ENCODE peak calls at places on chromosomes 13 and 19, in seven cellular contexts. U, O, D, P, S, R and Y are unnamed samples.

GRCh38 chr19:17001603-17002183 is 24.9 kb downstream of the CPAMD8 start:
- DNase-seq in U (peak), O (peak), D (no peak), P (no peak), S (no peak), R (no peak), Y (no peak)

GRCh38 chr13:47256618-47257017 is 359.8 kb upstream of the HTR2A start:
- DNase-seq in U (no peak), O (no peak), D (peak), P (no peak), S (peak), R (no peak), Y (no peak)

GRCh38 chr13:81142306-81142999 is 801.5 kb upstream of the SPRY2 start:
- DNase-seq in U (no peak), O (no peak), D (no peak), P (no peak), S (no peak), R (no peak), Y (no peak)

GRCh38 chr19:29873024-29873800 is 61.4 kb downstream of the CCNE1 start:
- DNase-seq in U (peak), O (peak), D (peak), P (peak), S (peak), R (peak), Y (peak)

GRCh38 chr13:113635709-113636108 is 22.3 kb downstream of the ATP4B start:
- DNase-seq in U (no peak), O (no peak), D (no peak), P (no peak), S (no peak), R (no peak), Y (no peak)

GRCh38 chr13:101945435-101945834 is 456.4 kb downstream of the FGF14 start:
- DNase-seq in U (no peak), O (no peak), D (no peak), P (peak), S (no peak), R (no peak), Y (no peak)

GRCh38 chr19:52065399-52065798 is 16.8 kb upstream of the ZNF432 start:
- DNase-seq in U (no peak), O (no peak), D (no peak), P (no peak), S (no peak), R (no peak), Y (no peak)

GRCh38 chr13:103140001-103140671 is 73.9 kb upstream of the SLC10A2 start:
- DNase-seq in U (no peak), O (no peak), D (peak), P (peak), S (peak), R (no peak), Y (peak)

GRCh38 chr13:95191821-95192220 is 109.4 kb downstream of the ABCC4 start:
- DNase-seq in U (peak), O (peak), D (peak), P (peak), S (peak), R (peak), Y (peak)

GRCh38 chr13:110137677-110138008 is 169.3 kb downstream of the COL4A1 start:
- DNase-seq in U (no peak), O (no peak), D (no peak), P (no peak), S (no peak), R (no peak), Y (peak)

GRCh38 chr19:41548954-41549688 is 26.8 kb upstream of the CEACAM21 start:
- DNase-seq in U (no peak), O (peak), D (no peak), P (no peak), S (no peak), R (no peak), Y (peak)

GRCh38 chr13:42750858-42751257 is 30.5 kb upstream of the FAM216B start:
- DNase-seq in U (no peak), O (no peak), D (no peak), P (no peak), S (no peak), R (no peak), Y (no peak)

GRCh38 chr13:73492811-73493210 is 434.0 kb downstream of the KLF5 start:
- DNase-seq in U (no peak), O (no peak), D (peak), P (no peak), S (no peak), R (no peak), Y (no peak)

GRCh38 chr19:28670894-28671293 is 542.1 kb downstream of the UQCRFS1 start:
- DNase-seq in U (no peak), O (no peak), D (no peak), P (no peak), S (no peak), R (no peak), Y (no peak)

GRCh38 chr13:112876305-112877000 is 92.6 kb upstream of the MCF2L start:
- DNase-seq in U (no peak), O (no peak), D (no peak), P (no peak), S (no peak), R (no peak), Y (no peak)

GRCh38 chr13:44919103-44919804 is 70.0 kb downstream of the NUFIP1 start:
- DNase-seq in U (no peak), O (no peak), D (no peak), P (no peak), S (no peak), R (no peak), Y (no peak)

GRCh38 chr13:21557995-21558394 is 46.0 kb downstream of the MICU2 start:
- DNase-seq in U (no peak), O (no peak), D (peak), P (peak), S (no peak), R (no peak), Y (peak)

GRCh38 chr13:43804461-43805070 is 17.8 kb upstream of the ENOX1 start:
- DNase-seq in U (no peak), O (no peak), D (peak), P (no peak), S (no peak), R (no peak), Y (no peak)

GRCh38 chr19:29715695-29716581 is 877 bp upstream of the C19orf12 start:
- DNase-seq in U (no peak), O (no peak), D (peak), P (no peak), S (no peak), R (no peak), Y (peak)

GRCh38 chr19:53881482-53882390 is at the start of gene PRKCG:
- DNase-seq in U (no peak), O (no peak), D (no peak), P (peak), S (peak), R (no peak), Y (peak)

GRCh38 chr13:109476001-109476400 is 310.4 kb downstream of the IRS2 start:
- DNase-seq in U (no peak), O (no peak), D (no peak), P (no peak), S (no peak), R (no peak), Y (no peak)